ENCODE peak calls at places on chromosomes 12 and 14, in seven cellular contexts. H is tibial nerve, U is BE2C, F is ovary, N is cardiac muscle cell, S is left lung, L is IMR-90. R is an unnamed sample. For H3K4me1, the result is how much of the 10 kb centered on the place peaks cover.

GRCh38 chr14:66092748-66093147 is 393.4 kb upstream of the CCDC196 start:
- DNase-seq in F (no peak), S (peak), L (no peak), N (no peak), H (no peak), U (no peak), R (no peak)

GRCh38 chr12:848519-849191 is 96.3 kb downstream of the WNK1 start:
- DNase-seq in U (no peak), F (no peak), N (no peak), H (no peak), L (peak), S (no peak), R (no peak)

GRCh38 chr12:12443482-12443881 is 86.6 kb downstream of the BORCS5 start:
- DNase-seq in H (no peak), L (no peak), N (no peak), U (no peak), F (peak), S (no peak), R (no peak)

GRCh38 chr12:12294215-12295005 is 27.6 kb upstream of the LRP6 start:
- DNase-seq in H (no peak), U (no peak), L (no peak), N (peak), F (no peak), S (no peak), R (peak)

GRCh38 chr14:63470877-63471565 is 72.2 kb downstream of the PPP2R5E start:
- DNase-seq in S (no peak), L (peak), F (no peak), H (no peak), U (no peak), N (no peak), R (no peak)

GRCh38 chr14:81400202-81400678 is at the start of gene STON2:
- DNase-seq in S (no peak), H (no peak), N (no peak), F (no peak), U (peak), L (no peak), R (no peak)

GRCh38 chr12:47547077-47547476 is 158.8 kb downstream of the RPAP3 start:
- DNase-seq in N (no peak), S (no peak), L (peak), U (no peak), F (no peak), H (no peak), R (no peak)

GRCh38 chr12:9120487-9121184 is 4.9 kb upstream of the A2M start:
- DNase-seq in L (no peak), F (no peak), U (no peak), N (no peak), H (no peak), S (no peak), R (no peak)

GRCh38 chr12:32895688-32896437 is 714 bp downstream of the PKP2 start:
- DNase-seq in L (no peak), N (no peak), F (peak), H (no peak), U (no peak), S (no peak), R (peak)

GRCh38 chr14:32590157-32590556 is 261.1 kb downstream of the AKAP6 start:
- DNase-seq in F (no peak), U (no peak), N (no peak), S (no peak), L (no peak), H (no peak), R (no peak)

GRCh38 chr12:96258451-96258933 is 64.3 kb downstream of the ELK3 start:
- DNase-seq in S (no peak), N (no peak), H (no peak), U (peak), L (peak), F (peak), R (no peak)

GRCh38 chr12:46771268-46771837 is 54.4 kb downstream of the SLC38A4 start:
- DNase-seq in S (no peak), L (peak), F (no peak), H (no peak), U (no peak), N (peak), R (no peak)

GRCh38 chr12:69129014-69129413 is 110.4 kb upstream of the CPSF6 start:
- DNase-seq in S (no peak), F (no peak), U (no peak), N (no peak), H (no peak), L (no peak), R (no peak)

GRCh38 chr14:29749327-29749726 is 178.3 kb downstream of the PRKD1 start:
- DNase-seq in N (no peak), L (peak), U (no peak), F (no peak), S (no peak), H (no peak), R (no peak)

GRCh38 chr12:98053202-98053601 is 462.2 kb upstream of the TMPO start:
- DNase-seq in L (no peak), N (no peak), U (no peak), S (no peak), F (no peak), H (no peak), R (no peak)

GRCh38 chr12:69115099-69115498 is 124.3 kb upstream of the CPSF6 start:
- DNase-seq in N (no peak), S (no peak), U (no peak), L (no peak), H (no peak), F (no peak), R (no peak)

GRCh38 chr12:132813443-132813842 is 15.2 kb downstream of the GOLGA3 start:
- DNase-seq in U (no peak), F (no peak), L (no peak), H (no peak), N (no peak), S (no peak), R (no peak)

GRCh38 chr12:92065018-92065499 is 80.6 kb downstream of the BTG1 start:
- DNase-seq in S (no peak), L (peak), H (no peak), F (no peak), U (no peak), N (no peak), R (no peak)

GRCh38 chr14:54220122-54220691 is 176.6 kb upstream of the CDKN3 start:
- DNase-seq in H (no peak), F (no peak), L (no peak), N (peak), U (no peak), S (no peak), R (no peak)

GRCh38 chr14:91307652-91308051 is 63.1 kb upstream of the GPR68 start:
- DNase-seq in U (no peak), F (no peak), L (no peak), H (no peak), S (no peak), N (no peak), R (no peak)

GRCh38 chr12:3493225-3494049 is 2.4 kb downstream of the PRMT8 start:
- DNase-seq in N (peak), S (peak), F (no peak), U (no peak), L (no peak), H (no peak), R (no peak)

GRCh38 chr12:105741786-105742566 is 396.8 kb downstream of the NUAK1 start:
- DNase-seq in H (no peak), S (no peak), F (peak), L (peak), N (no peak), U (peak), R (no peak)

GRCh38 chr12:4725057-4725456 is 4.9 kb downstream of the GALNT8 start:
- DNase-seq in L (no peak), N (no peak), F (no peak), H (no peak), S (no peak), U (no peak), R (no peak)

GRCh38 chr12:71000255-71000654 is 79.7 kb upstream of the PTPRR start:
- DNase-seq in F (no peak), U (no peak), S (no peak), L (no peak), H (no peak), N (no peak), R (no peak)

GRCh38 chr14:76500480-76500879 is 124.5 kb downstream of the ESRRB start:
- DNase-seq in S (no peak), N (no peak), H (no peak), U (no peak), F (no peak), L (no peak), R (no peak)

GRCh38 chr12:18819471-18819870 is 81.6 kb downstream of the CAPZA3 start:
- DNase-seq in S (no peak), F (no peak), H (no peak), N (no peak), U (no peak), L (no peak), R (no peak)

GRCh38 chr12:102958830-102959176 is 1.3 kb downstream of the ASCL1 start:
- DNase-seq in F (no peak), S (no peak), U (no peak), H (no peak), L (no peak), N (no peak), R (no peak)

GRCh38 chr14:98926151-98926550 is 345.8 kb downstream of the BCL11B start:
- DNase-seq in U (no peak), L (no peak), S (no peak), F (no peak), N (no peak), H (no peak), R (no peak)

GRCh38 chr12:56385873-56386272 is 23.2 kb upstream of the APOF start:
- DNase-seq in N (no peak), S (no peak), U (peak), H (no peak), F (no peak), L (no peak), R (no peak)

GRCh38 chr12:103561174-103561573 is 25.9 kb upstream of the STAB2 start:
- DNase-seq in N (no peak), S (no peak), F (no peak), H (no peak), U (no peak), L (no peak), R (no peak)

GRCh38 chr14:50037240-50037639 is 79.1 kb downstream of the VCPKMT start:
- DNase-seq in U (no peak), F (no peak), S (no peak), L (no peak), N (no peak), H (no peak), R (no peak)

GRCh38 chr12:13425766-13426165 is 229.2 kb downstream of the EMP1 start:
- DNase-seq in S (no peak), L (peak), F (no peak), H (no peak), N (no peak), U (no peak), R (no peak)

GRCh38 chr14:83147006-83147405 is 1613.4 kb upstream of the SEL1L start:
- DNase-seq in N (no peak), F (no peak), S (no peak), L (peak), H (no peak), U (no peak), R (no peak)

GRCh38 chr12:82910246-82910893 is 223.7 kb downstream of the TMTC2 start:
- DNase-seq in L (no peak), U (no peak), F (no peak), H (no peak), N (no peak), S (no peak), R (no peak)

GRCh38 chr12:106080111-106080732 is 58.5 kb downstream of the NUAK1 start:
- DNase-seq in S (no peak), N (peak), U (no peak), F (no peak), H (no peak), L (peak), R (no peak)

GRCh38 chr14:100690672-100691071 is 36.0 kb upstream of the DLK1 start:
- DNase-seq in F (no peak), L (no peak), S (no peak), H (no peak), U (no peak), N (no peak), R (no peak)

GRCh38 chr14:100693877-100694578 is 32.7 kb upstream of the DLK1 start:
- DNase-seq in H (no peak), N (no peak), S (peak), U (no peak), L (no peak), F (no peak), R (no peak)

GRCh38 chr14:100692256-100692655 is 34.4 kb upstream of the DLK1 start:
- DNase-seq in L (no peak), U (no peak), F (no peak), S (peak), H (no peak), N (no peak), R (no peak)

GRCh38 chr14:100692859-100693558 is 33.7 kb upstream of the DLK1 start:
- DNase-seq in H (no peak), F (no peak), N (no peak), S (peak), U (no peak), L (peak), R (no peak)

DNA sequence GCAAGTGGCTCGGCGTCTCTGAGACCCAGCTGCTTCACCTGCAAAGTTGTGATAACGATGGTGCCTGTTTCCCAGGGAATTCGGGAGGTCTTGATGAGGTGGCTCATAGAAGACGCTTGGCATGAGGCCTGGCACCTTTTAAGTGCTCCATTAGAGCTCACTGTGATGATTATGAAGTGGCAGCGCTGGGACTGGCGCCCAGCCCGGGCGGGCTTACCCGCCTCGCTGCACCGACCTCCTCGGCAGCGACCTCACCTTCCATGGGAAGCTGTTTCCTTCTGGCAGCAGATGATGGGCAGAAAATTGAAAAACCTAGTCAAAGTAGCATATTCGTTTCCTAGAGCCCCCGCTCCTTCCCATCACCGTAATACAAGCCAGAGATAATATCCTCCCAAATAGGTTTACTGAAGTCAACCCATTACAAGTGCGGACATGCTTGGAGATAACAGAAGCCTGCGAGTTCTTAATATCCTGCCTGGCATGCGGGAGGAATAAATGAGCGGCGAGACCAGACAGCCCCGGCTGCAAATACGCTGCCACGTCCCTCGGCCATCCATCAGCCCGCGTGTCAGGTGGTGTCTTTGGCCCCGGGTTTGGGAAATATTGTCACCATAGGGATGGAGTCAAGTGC is 35.2 kb upstream of the DLK1 start:
- DNase-seq in L (no peak), N (no peak), F (no peak), H (no peak), S (peak), U (peak), R (no peak)
- H3K4me1 ChIP-seq in L (under half), N (under half), F (under half), H (under half), S (under half), U (under half), R (under half)

GRCh38 chr14:23916038-23916437 is 37.5 kb upstream of the DHRS4 start:
- DNase-seq in H (no peak), L (no peak), U (no peak), F (no peak), S (no peak), N (no peak), R (no peak)
- H3K4me1 ChIP-seq in H (under half), L (under half), U (under half), F (under half), S (under half), N (under half), R (under half)

GRCh38 chr14:69769623-69770022 is 2.7 kb downstream of the SRSF5 start:
- DNase-seq in N (no peak), U (no peak), F (peak), L (no peak), H (no peak), S (no peak), R (no peak)
- H3K4me1 ChIP-seq in N (under half), U (under half), F (under half), L (under half), H (under half), S (half or more), R (under half)

GRCh38 chr14:44961151-44961729 is 507 bp downstream of the KLHL28 start:
- DNase-seq in N (peak), F (peak), U (peak), H (no peak), L (peak), S (peak), R (peak)

GRCh38 chr14:44960146-44960545 is 1.6 kb downstream of the KLHL28 start:
- DNase-seq in S (no peak), N (no peak), H (no peak), U (no peak), F (no peak), L (no peak), R (no peak)

GRCh38 chr14:44962573-44963528 is 861 bp downstream of the TOGARAM1 start:
- DNase-seq in L (peak), S (peak), U (no peak), H (no peak), N (peak), F (peak), R (peak)

GRCh38 chr14:44960646-44961045 is 1.1 kb downstream of the KLHL28 start:
- DNase-seq in S (no peak), N (no peak), L (no peak), H (no peak), U (no peak), F (no peak), R (no peak)

GRCh38 chr14:44961730-44962572 is at the start of the genes KLHL28 and TOGARAM1:
- DNase-seq in H (peak), U (peak), F (peak), L (peak), N (peak), S (peak), R (peak)
- H3K4me1 ChIP-seq in H (under half), U (under half), F (under half), L (under half), N (under half), S (half or more), R (under half)

GRCh38 chr12:122322501-122322900 is 56.2 kb upstream of the VPS33A start:
- DNase-seq in F (no peak), H (no peak), N (no peak), L (peak), S (no peak), U (no peak), R (no peak)

GRCh38 chr12:122318607-122319311 is 52.5 kb upstream of the VPS33A start:
- DNase-seq in N (no peak), L (peak), F (no peak), H (no peak), U (no peak), S (no peak), R (no peak)

GRCh38 chr12:122323311-122324019 is 57.2 kb upstream of the VPS33A start:
- DNase-seq in H (no peak), L (no peak), N (no peak), F (no peak), U (no peak), S (peak), R (no peak)

DNA sequence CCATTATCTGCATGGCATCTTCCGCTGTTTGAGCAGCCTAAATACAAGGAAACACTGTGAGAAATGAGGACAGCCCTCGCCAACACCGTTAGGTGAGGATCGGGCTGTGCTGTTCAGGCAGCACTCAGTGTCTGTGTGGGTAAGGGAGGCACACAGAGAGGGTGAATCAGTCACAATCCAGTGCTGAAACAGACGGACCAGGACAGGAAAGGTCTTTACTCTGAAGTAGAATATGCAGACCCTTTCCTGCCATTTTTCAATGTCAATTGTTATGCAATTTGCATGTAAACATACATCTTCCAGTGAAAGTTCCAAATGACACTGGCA is 53.0 kb upstream of the VPS33A start:
- DNase-seq in L (no peak), U (no peak), H (no peak), S (no peak), F (no peak), N (no peak), R (no peak)
- H3K4me1 ChIP-seq in L (under half), U (under half), H (under half), S (under half), F (under half), N (under half), R (under half)

GRCh38 chr14:52877628-52878027 is 73.2 kb downstream of the FERMT2 start:
- DNase-seq in S (no peak), L (peak), F (no peak), U (no peak), H (no peak), N (peak), R (no peak)
- H3K4me1 ChIP-seq in S (under half), L (under half), F (under half), U (under half), H (under half), N (under half), R (under half)

GRCh38 chr12:122983789-122984515 is 3.5 kb downstream of the ARL6IP4 start:
- DNase-seq in S (peak), N (no peak), H (no peak), F (no peak), U (no peak), L (no peak), R (no peak)
- H3K4me1 ChIP-seq in S (half or more), N (under half), H (under half), F (under half), U (under half), L (under half), R (under half)

DNA sequence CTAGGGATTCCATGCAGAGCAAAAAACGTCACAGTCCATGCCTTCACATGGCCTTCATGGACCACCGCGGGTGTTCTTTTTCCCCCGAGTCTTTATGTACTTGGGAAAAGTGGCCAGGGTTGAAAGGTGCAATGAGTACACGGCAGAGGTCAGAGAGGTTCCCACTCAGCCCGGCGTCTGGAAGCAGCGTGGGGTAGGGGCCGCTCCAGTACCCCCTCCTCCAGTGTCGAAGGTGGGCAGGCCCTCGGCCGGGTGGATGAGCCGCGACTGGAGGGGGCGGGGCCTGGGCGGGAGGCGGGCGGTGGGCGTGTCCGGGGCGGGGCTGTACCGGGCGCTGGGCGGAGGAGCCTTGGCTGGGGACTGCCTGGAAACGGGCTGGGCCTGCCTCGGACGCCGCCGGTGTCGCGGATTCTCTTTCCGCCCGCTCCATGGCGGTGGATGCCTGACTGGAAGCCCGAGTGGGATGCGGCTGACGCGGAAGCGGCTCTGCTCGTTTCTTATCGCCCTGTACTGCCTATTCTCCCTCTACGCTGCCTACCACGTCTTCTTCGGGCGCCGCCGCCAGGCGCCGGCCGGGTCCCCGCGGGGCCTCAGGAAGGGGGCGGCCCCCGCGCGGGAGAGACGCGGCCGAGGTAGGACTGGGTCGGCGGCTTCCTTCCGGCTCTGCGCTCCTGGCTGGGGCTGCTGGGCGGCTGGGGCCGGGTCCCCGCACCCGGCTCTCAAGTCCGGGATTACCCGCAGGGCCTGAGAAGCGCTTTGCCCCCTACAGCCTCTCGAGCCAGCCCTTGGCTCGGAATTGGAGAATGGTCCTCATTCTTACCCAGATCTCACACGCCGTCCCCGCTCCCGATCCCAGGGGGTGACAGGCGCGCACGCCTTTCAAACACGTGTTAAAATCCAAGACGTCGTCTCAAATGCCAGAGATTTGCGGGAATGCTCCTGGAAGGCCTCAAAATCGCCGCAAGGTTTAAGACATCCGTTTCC is at the start of gene RXYLT1:
- DNase-seq in F (peak), S (peak), U (peak), N (peak), H (peak), L (peak), R (peak)
- H3K4me1 ChIP-seq in F (under half), S (under half), U (under half), N (under half), H (under half), L (under half), R (under half)